ENCODE peak calls at places on chromosomes 12 and 14, in eight cellular contexts. P is DND-41, I is mammary epithelial cell, N is PC-3, H is tibial artery, L is Peyer's patch, E is aorta, U is heart left ventricle. B is an unnamed sample. For H3K36me3, the result is how much of the 10 kb centered on the place peaks cover.

GRCh38 chr14:60183724-60184596 is 18.8 kb upstream of the DHRS7 start:
- DNase-seq in I (peak), E (no peak), N (peak), P (peak), U (no peak), H (no peak), L (no peak), B (peak)

GRCh38 chr12:26874501-26875296 is 41.7 kb upstream of the ITPR2 start:
- DNase-seq in I (no peak), U (no peak), H (no peak), P (no peak), N (no peak), E (no peak), L (no peak), B (no peak)

GRCh38 chr12:109582636-109583035 is 9.0 kb downstream of the MVK start:
- DNase-seq in L (no peak), E (no peak), U (peak), I (peak), N (peak), H (no peak), P (no peak), B (no peak)

GRCh38 chr12:6963016-6963731 is 7.3 kb downstream of the PHB2 start:
- DNase-seq in L (no peak), U (peak), E (peak), H (peak), I (peak), P (peak), N (no peak), B (no peak)

GRCh38 chr14:55430024-55430690 is 10.3 kb downstream of the TBPL2 start:
- DNase-seq in P (peak), E (no peak), I (peak), H (no peak), U (no peak), N (peak), L (peak), B (no peak)

GRCh38 chr14:72745546-72745945 is 148.4 kb downstream of the DPF3 start:
- DNase-seq in E (no peak), P (no peak), H (no peak), U (no peak), L (no peak), I (peak), N (peak), B (no peak)

GRCh38 chr14:65035049-65035448 is 48.4 kb downstream of the FNTB start:
- DNase-seq in I (no peak), H (peak), U (peak), E (peak), L (no peak), P (no peak), N (no peak), B (no peak)

GRCh38 chr12:29782285-29782820 is 1.4 kb downstream of the TMTC1 start:
- DNase-seq in U (no peak), I (peak), E (no peak), P (no peak), L (no peak), H (no peak), N (peak), B (no peak)

GRCh38 chr14:62778847-62779246 is 266.4 kb downstream of the KCNH5 start:
- DNase-seq in E (no peak), U (no peak), P (no peak), I (peak), H (no peak), N (no peak), L (no peak), B (no peak)

GRCh38 chr12:50986961-50987737 is 34.8 kb downstream of the HIGD1C start:
- DNase-seq in H (peak), U (no peak), I (peak), L (peak), E (no peak), N (peak), P (peak), B (no peak)

GRCh38 chr12:124898200-124898950 is 16.1 kb downstream of the UBC start:
- DNase-seq in L (peak), H (peak), U (no peak), E (no peak), I (peak), N (peak), P (peak), B (peak)

GRCh38 chr14:34331728-34332623 is 130.1 kb downstream of the SPTSSA start:
- DNase-seq in L (peak), N (peak), I (peak), H (peak), U (peak), P (peak), E (no peak), B (peak)

GRCh38 chr12:54220092-54220557 is 31.3 kb upstream of the SMUG1 start:
- DNase-seq in P (peak), L (peak), H (peak), N (peak), U (peak), I (peak), E (peak), B (peak)

GRCh38 chr12:109430244-109430643 is 46.9 kb downstream of the KCTD10 start:
- DNase-seq in P (no peak), H (no peak), U (no peak), E (no peak), I (no peak), N (no peak), L (no peak), B (no peak)

GRCh38 chr14:96502621-96503251 is 554 bp downstream of the PAPOLA start:
- DNase-seq in H (peak), N (peak), P (no peak), I (peak), L (peak), E (peak), U (peak), B (peak)

GRCh38 chr12:125098676-125099406 is 33.6 kb downstream of the AACS start:
- DNase-seq in I (no peak), P (no peak), L (no peak), U (no peak), E (no peak), H (no peak), N (no peak), B (no peak)

DNA sequence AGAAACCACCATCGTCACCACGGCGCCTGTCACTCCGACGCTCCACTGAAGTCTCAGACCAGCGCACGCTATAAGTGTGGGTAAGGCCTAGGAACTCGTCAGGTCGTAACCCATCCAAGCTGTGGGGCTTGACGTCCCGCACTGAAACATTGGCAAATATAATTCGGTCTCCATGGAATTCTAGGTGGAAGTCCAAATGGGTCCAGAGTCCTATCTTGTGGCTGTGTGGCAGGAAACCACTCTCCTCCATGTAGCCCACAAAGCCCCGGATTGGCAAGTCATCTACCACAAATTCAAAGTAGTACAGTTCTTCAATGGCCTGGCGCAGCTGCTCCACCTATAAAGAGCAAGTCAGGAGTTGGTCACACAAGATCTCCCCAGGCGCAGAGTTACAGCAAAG is 2.3 kb downstream of the TM9SF1 start:
- DNase-seq in I (no peak), P (no peak), L (no peak), E (no peak), N (no peak), H (no peak), U (no peak), B (no peak)
- H3K4me3 ChIP-seq in I (no peak), P (no peak), L (no peak), E (no peak), N (no peak), H (no peak), U (no peak), B (no peak)

DNA sequence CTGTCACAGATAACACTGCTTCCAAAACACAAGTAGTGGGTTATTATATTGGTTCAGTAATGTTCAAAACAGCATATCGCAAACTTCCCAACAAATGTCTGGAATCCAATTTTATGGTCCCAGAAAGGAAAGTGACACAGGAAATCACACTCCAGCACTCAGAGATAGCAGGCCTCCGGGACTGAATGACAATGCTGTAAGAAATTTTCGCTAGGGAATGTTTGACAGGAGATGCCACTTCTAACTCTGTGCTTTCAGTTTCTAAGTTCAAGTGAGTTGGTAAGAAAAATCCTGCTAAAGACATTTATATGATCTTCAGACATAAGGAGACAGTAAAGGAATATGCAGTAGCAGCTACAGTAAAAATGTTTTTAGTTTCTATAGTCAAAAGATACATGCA is 93.2 kb downstream of the SLC2A13 start:
- DNase-seq in I (no peak), L (no peak), E (no peak), U (no peak), N (no peak), H (no peak), P (no peak), B (no peak)
- H3K27ac ChIP-seq in I (no peak), L (no peak), E (no peak), U (no peak), N (no peak), H (no peak), P (no peak), B (no peak)

GRCh38 chr14:91968280-91968679 is 20.8 kb upstream of the FBLN5 start:
- DNase-seq in L (peak), E (no peak), P (no peak), N (no peak), H (no peak), I (no peak), U (no peak), B (peak)
- H3K36me3 ChIP-seq in L (under half), E (under half), P (under half), N (under half), H (under half), I (under half), U (half or more), B (under half)

GRCh38 chr14:68678471-68678870 is 114.4 kb downstream of the ZFP36L1 start:
- DNase-seq in I (no peak), L (no peak), P (no peak), H (no peak), U (no peak), N (no peak), E (no peak), B (no peak)
- H3K4me3 ChIP-seq in I (no peak), L (no peak), P (no peak), H (no peak), U (no peak), N (no peak), E (no peak), B (no peak)